ENCODE peak calls at places on chromosomes 6 and 20, in ten cellular contexts. X, D, P, T, U, M, I, G, J and B are unnamed samples.

GRCh38 chr20:46000571-46001145 is 8.1 kb upstream of the MMP9 start:
- DNase-seq in D (no peak), X (no peak), G (no peak), I (no peak), U (no peak), T (no peak), M (peak; percentile 46), P (no peak), J (no peak), B (no peak)

GRCh38 chr20:49446808-49447207 is 35.7 kb downstream of the KCNB1 start:
- DNase-seq in J (no peak), T (peak; percentile 71), X (no peak), U (peak; percentile 27), P (no peak), D (no peak), I (no peak), M (peak; percentile 39), G (no peak), B (no peak)

GRCh38 chr6:3549314-3549940 is 92.6 kb upstream of the SLC22A23 start:
- DNase-seq in T (no peak), G (no peak), U (peak; percentile 39), I (no peak), J (no peak), X (no peak), P (peak; percentile 93), D (no peak), M (no peak), B (no peak)

GRCh38 chr6:142693446-142693845 is 251.5 kb downstream of the HIVEP2 start:
- DNase-seq in X (no peak), U (peak; percentile 87), J (peak; percentile 62), P (no peak), G (no peak), D (no peak), I (no peak), T (no peak), M (no peak), B (peak; percentile 91)

GRCh38 chr6:76972463-76972862 is 490.8 kb downstream of the HTR1B start:
- DNase-seq in X (no peak), U (no peak), I (no peak), G (no peak), M (no peak), D (no peak), P (no peak), J (no peak), T (no peak), B (no peak)

GRCh38 chr6:166379800-166380199 is 2.9 kb downstream of the MPC1 start:
- DNase-seq in U (no peak), G (no peak), X (no peak), I (no peak), M (no peak), J (no peak), T (no peak), P (no peak), D (no peak), B (no peak)

GRCh38 chr6:99369533-99369932 is 20.1 kb upstream of the FAXC start:
- DNase-seq in I (no peak), U (no peak), G (no peak), P (no peak), M (no peak), J (no peak), X (no peak), D (no peak), T (no peak), B (no peak)

GRCh38 chr6:67956352-67956751 is 678.7 kb upstream of the ADGRB3 start:
- DNase-seq in D (no peak), P (no peak), U (no peak), G (no peak), I (no peak), M (no peak), J (no peak), T (no peak), X (no peak), B (no peak)

GRCh38 chr6:106080106-106081095 is 5.7 kb upstream of the PRDM1 start:
- DNase-seq in D (no peak), U (no peak), P (no peak), M (no peak), X (no peak), I (no peak), G (no peak), J (no peak), T (no peak), B (no peak)

GRCh38 chr6:166173292-166173951 is 5.8 kb upstream of the TBXT start:
- DNase-seq in I (no peak), X (no peak), P (no peak), T (no peak), G (no peak), U (no peak), J (no peak), D (no peak), M (peak; percentile 36), B (no peak)

GRCh38 chr6:111818539-111819226 is 54.6 kb downstream of the FYN start:
- DNase-seq in T (no peak), P (no peak), I (no peak), J (peak; percentile 90), D (no peak), X (no peak), M (no peak), G (no peak), U (peak; percentile 43), B (no peak)

GRCh38 chr20:56363491-56363890 is 4.7 kb downstream of the FAM210B start:
- DNase-seq in D (no peak), G (no peak), P (no peak), I (no peak), X (no peak), U (no peak), J (no peak), M (no peak), T (no peak), B (no peak)

GRCh38 chr6:117600008-117600743 is 2.1 kb downstream of the GOPC start:
- DNase-seq in G (no peak), U (peak; percentile 33), J (peak; percentile 51), D (no peak), X (no peak), T (no peak), I (no peak), P (peak; percentile 12), M (no peak), B (peak; percentile 33)

GRCh38 chr6:133991096-133991593 is 38.1 kb downstream of the TBPL1 start:
- DNase-seq in G (no peak), D (no peak), P (peak; percentile 44), I (peak; percentile 59), U (peak; percentile 58), T (no peak), X (no peak), M (no peak), J (peak; percentile 77), B (peak; percentile 62)

GRCh38 chr6:42523158-42523814 is 40.5 kb upstream of the UBR2 start:
- DNase-seq in I (no peak), D (no peak), X (no peak), G (no peak), P (no peak), M (no peak), U (peak; percentile 51), J (peak; percentile 41), T (no peak), B (peak; percentile 57)

GRCh38 chr6:120938164-120938875 is 396.0 kb downstream of the TBC1D32 start:
- DNase-seq in T (no peak), X (no peak), P (no peak), D (no peak), U (no peak), J (no peak), M (no peak), I (no peak), G (no peak), B (no peak)

GRCh38 chr6:16639689-16640480 is 121.4 kb downstream of the ATXN1 start:
- DNase-seq in M (no peak), X (no peak), D (no peak), G (no peak), J (peak; percentile 86), I (peak; percentile 53), U (peak; percentile 91), T (no peak), P (peak; percentile 81), B (peak; percentile 93)

GRCh38 chr6:17485181-17485580 is 91.8 kb downstream of the CAP2 start:
- DNase-seq in I (no peak), X (no peak), P (no peak), D (no peak), G (no peak), T (no peak), U (no peak), J (no peak), M (no peak), B (no peak)

GRCh38 chr20:62711703-62712101 is 3.1 kb downstream of the NTSR1 start:
- DNase-seq in M (no peak), J (no peak), D (no peak), P (no peak), G (no peak), T (no peak), I (no peak), X (no peak), U (no peak), B (no peak)

GRCh38 chr6:1326535-1327121 is 14.7 kb downstream of the FOXQ1 start:
- DNase-seq in X (no peak), D (no peak), T (no peak), M (no peak), U (no peak), P (no peak), G (no peak), I (no peak), J (peak; percentile 44), B (no peak)

GRCh38 chr20:34145280-34145819 is 33.3 kb upstream of the EIF2S2 start:
- DNase-seq in J (no peak), X (no peak), I (no peak), G (no peak), U (no peak), P (no peak), T (no peak), M (no peak), D (no peak), B (no peak)

GRCh38 chr20:12306107-12306506 is 388.4 kb downstream of the BTBD3 start:
- DNase-seq in I (no peak), J (peak; percentile 3), T (no peak), D (no peak), G (no peak), M (no peak), U (no peak), P (peak; percentile 1), X (no peak), B (no peak)

GRCh38 chr20:60192351-60192750 is 234.1 kb downstream of the CDH26 start:
- DNase-seq in G (no peak), D (no peak), I (no peak), U (peak; percentile 55), T (no peak), P (no peak), M (no peak), X (no peak), J (no peak), B (no peak)

GRCh38 chr6:126060400-126060799 is 74.1 kb downstream of the TRMT11 start:
- DNase-seq in P (no peak), J (no peak), I (no peak), U (no peak), T (no peak), M (no peak), D (no peak), X (no peak), G (no peak), B (no peak)

GRCh38 chr20:63072231-63072791 is 65.5 kb upstream of the BHLHE23 start:
- DNase-seq in U (no peak), G (no peak), J (no peak), D (no peak), P (no peak), X (no peak), M (no peak), I (no peak), T (no peak), B (no peak)

GRCh38 chr6:159267165-159267564 is 98.0 kb downstream of the FNDC1 start:
- DNase-seq in M (peak; percentile 68), I (no peak), U (peak; percentile 40), J (peak; percentile 4), P (peak; percentile 13), X (no peak), T (no peak), D (no peak), G (no peak), B (peak; percentile 36)

GRCh38 chr6:124119591-124119990 is 315.9 kb downstream of the NKAIN2 start:
- DNase-seq in U (no peak), G (no peak), X (no peak), D (no peak), I (no peak), M (no peak), P (no peak), T (no peak), J (no peak), B (no peak)

GRCh38 chr6:51570168-51570921 is 517.1 kb downstream of the PKHD1 start:
- DNase-seq in M (no peak), U (no peak), X (no peak), P (peak; percentile 41), D (no peak), G (no peak), J (no peak), I (no peak), T (no peak), B (no peak)